ENCODE peak calls at places on chromosome X, in four cellular contexts. I, U, V and A are unnamed samples.

GRCh38 chrX:43643201-43643600 is 12.9 kb upstream of the MAOA start:
- DNase-seq in I (no peak), U (no peak), V (no peak), A (no peak)

GRCh38 chrX:32293962-32294708 is 917.2 kb downstream of the DMD start:
- DNase-seq in I (no peak), U (no peak), V (no peak), A (no peak)

GRCh38 chrX:56758456-56758855 is 29.4 kb downstream of the NBDY start:
- DNase-seq in I (no peak), U (no peak), V (no peak), A (no peak)

GRCh38 chrX:122135070-122135469 is 1049.0 kb upstream of the GRIA3 start:
- DNase-seq in I (no peak), U (no peak), V (no peak), A (no peak)

GRCh38 chrX:153878285-153878779 is 7.6 kb downstream of the L1CAM start:
- DNase-seq in I (no peak), U (no peak), V (no peak), A (no peak)

GRCh38 chrX:149871940-149872339 is 9.0 kb upstream of the MAGEA8 start:
- DNase-seq in I (peak), U (peak), V (peak), A (peak)

GRCh38 chrX:150696836-150697235 is 3.6 kb downstream of the MTMR1 start:
- DNase-seq in I (no peak), U (no peak), V (no peak), A (no peak)

GRCh38 chrX:123949846-123950245 is 11.7 kb upstream of the STAG2 start:
- DNase-seq in I (no peak), U (no peak), V (no peak), A (no peak)

GRCh38 chrX:7351946-7352345 is 204.0 kb upstream of the PUDP start:
- DNase-seq in I (no peak), U (no peak), V (no peak), A (no peak)